ENCODE peak calls at places on chromosomes 3 and 15, in six cellular contexts. One of them, this sample, is unnamed.

GRCh38 chr3:18351823-18352744 is 73.1 kb downstream of the SATB1 start:
- DNase-seq in NCI-H510A treated with DMSO at 0.1 percent for 48 hours: peak; percentile 69
- DNase-seq in lower lobe of right lung: peak; percentile 62
- DNase-seq in HCT116: no peak
- DNase-seq in hippocampal formation: no peak
- DNase-seq in AG10803: no peak
- DNase-seq in this sample: no peak

GRCh38 chr3:105827959-105828358 is 40.9 kb downstream of the CBLB start:
- DNase-seq in lower lobe of right lung: no peak
- DNase-seq in hippocampal formation: no peak
- DNase-seq in NCI-H510A treated with DMSO at 0.1 percent for 48 hours: no peak
- DNase-seq in HCT116: peak; percentile 73
- DNase-seq in AG10803: peak; percentile 65
- DNase-seq in this sample: peak; percentile 62

GRCh38 chr3:8472549-8472948 is 29.1 kb upstream of the LMCD1 start:
- DNase-seq in HCT116: no peak
- DNase-seq in NCI-H510A treated with DMSO at 0.1 percent for 48 hours: no peak
- DNase-seq in hippocampal formation: no peak
- DNase-seq in AG10803: no peak
- DNase-seq in lower lobe of right lung: no peak
- DNase-seq in this sample: no peak

GRCh38 chr15:25784876-25785642 is 78.1 kb downstream of the ATP10A start:
- DNase-seq in AG10803: peak; percentile 97
- DNase-seq in HCT116: no peak
- DNase-seq in NCI-H510A treated with DMSO at 0.1 percent for 48 hours: no peak
- DNase-seq in hippocampal formation: no peak
- DNase-seq in lower lobe of right lung: no peak
- DNase-seq in this sample: peak; percentile 50

GRCh38 chr3:81723732-81724313 is 37.6 kb downstream of the GBE1 start:
- DNase-seq in NCI-H510A treated with DMSO at 0.1 percent for 48 hours: peak; percentile 31
- DNase-seq in hippocampal formation: no peak
- DNase-seq in AG10803: peak; percentile 25
- DNase-seq in HCT116: no peak
- DNase-seq in lower lobe of right lung: no peak
- DNase-seq in this sample: peak; percentile 39

GRCh38 chr3:23665741-23666140 is 140.0 kb upstream of the UBE2E1 start:
- DNase-seq in HCT116: no peak
- DNase-seq in AG10803: no peak
- DNase-seq in lower lobe of right lung: no peak
- DNase-seq in NCI-H510A treated with DMSO at 0.1 percent for 48 hours: no peak
- DNase-seq in hippocampal formation: no peak
- DNase-seq in this sample: no peak

GRCh38 chr15:70054884-70055387 is 42.8 kb downstream of the TLE3 start:
- DNase-seq in AG10803: no peak
- DNase-seq in NCI-H510A treated with DMSO at 0.1 percent for 48 hours: no peak
- DNase-seq in lower lobe of right lung: peak; percentile 22
- DNase-seq in HCT116: no peak
- DNase-seq in hippocampal formation: no peak
- DNase-seq in this sample: no peak

GRCh38 chr3:195895900-195896360 is 12.4 kb downstream of the TNK2 start:
- DNase-seq in lower lobe of right lung: peak; percentile 88
- DNase-seq in AG10803: no peak
- DNase-seq in hippocampal formation: peak; percentile 67
- DNase-seq in NCI-H510A treated with DMSO at 0.1 percent for 48 hours: no peak
- DNase-seq in HCT116: no peak
- DNase-seq in this sample: no peak

GRCh38 chr3:17800232-17800631 is 57.8 kb upstream of the TBC1D5 start:
- DNase-seq in hippocampal formation: no peak
- DNase-seq in lower lobe of right lung: no peak
- DNase-seq in HCT116: no peak
- DNase-seq in NCI-H510A treated with DMSO at 0.1 percent for 48 hours: no peak
- DNase-seq in AG10803: no peak
- DNase-seq in this sample: no peak

GRCh38 chr3:14915636-14916222 is 31.7 kb upstream of the NR2C2 start:
- DNase-seq in AG10803: no peak
- DNase-seq in lower lobe of right lung: no peak
- DNase-seq in hippocampal formation: no peak
- DNase-seq in HCT116: no peak
- DNase-seq in NCI-H510A treated with DMSO at 0.1 percent for 48 hours: no peak
- DNase-seq in this sample: no peak

GRCh38 chr3:4821975-4822374 is 157.3 kb upstream of the BHLHE40 start:
- DNase-seq in HCT116: no peak
- DNase-seq in hippocampal formation: no peak
- DNase-seq in AG10803: no peak
- DNase-seq in lower lobe of right lung: no peak
- DNase-seq in NCI-H510A treated with DMSO at 0.1 percent for 48 hours: no peak
- DNase-seq in this sample: no peak

GRCh38 chr3:14188367-14188766 is 9.8 kb downstream of the LSM3 start:
- DNase-seq in AG10803: no peak
- DNase-seq in hippocampal formation: no peak
- DNase-seq in lower lobe of right lung: no peak
- DNase-seq in NCI-H510A treated with DMSO at 0.1 percent for 48 hours: no peak
- DNase-seq in HCT116: no peak
- DNase-seq in this sample: no peak

GRCh38 chr3:128969993-128970740 is 23.7 kb downstream of the CFAP92 start:
- DNase-seq in lower lobe of right lung: peak; percentile 55
- DNase-seq in hippocampal formation: no peak
- DNase-seq in AG10803: peak; percentile 36
- DNase-seq in NCI-H510A treated with DMSO at 0.1 percent for 48 hours: peak; percentile 13
- DNase-seq in HCT116: peak; percentile 15
- DNase-seq in this sample: peak; percentile 13

This sample was measured in fibroblast of gingiva.